ENCODE peak calls at places on chromosomes 4 and X, in six cellular contexts. One of them, this sample, is unnamed.

GRCh38 chrX:118566359-118566758 is 70.7 kb downstream of the DOCK11 start:
- DNase-seq in pancreas: no peak
- DNase-seq in H7: no peak
- DNase-seq in lower leg skin: no peak
- DNase-seq in hepatocyte: no peak
- DNase-seq in small intestine: no peak
- DNase-seq in this sample: no peak

GRCh38 chr4:27009539-27009938 is 148.9 kb downstream of the STIM2 start:
- DNase-seq in pancreas: no peak
- DNase-seq in H7: no peak
- DNase-seq in lower leg skin: no peak
- DNase-seq in hepatocyte: no peak
- DNase-seq in small intestine: no peak
- DNase-seq in this sample: no peak

GRCh38 chr4:110458494-110459266 is 17.3 kb upstream of the ENPEP start:
- DNase-seq in pancreas: no peak
- DNase-seq in H7: no peak
- DNase-seq in lower leg skin: no peak
- DNase-seq in hepatocyte: no peak
- DNase-seq in small intestine: peak; percentile 54
- DNase-seq in this sample: no peak

GRCh38 chr4:4789462-4789861 is 70.0 kb upstream of the MSX1 start:
- DNase-seq in pancreas: no peak
- DNase-seq in H7: no peak
- DNase-seq in lower leg skin: no peak
- DNase-seq in hepatocyte: no peak
- DNase-seq in small intestine: no peak
- DNase-seq in this sample: no peak

GRCh38 chrX:40570346-40571093 is 10.2 kb upstream of the ATP6AP2 start:
- DNase-seq in pancreas: no peak
- DNase-seq in H7: peak; percentile 28
- DNase-seq in lower leg skin: no peak
- DNase-seq in hepatocyte: no peak
- DNase-seq in small intestine: no peak
- DNase-seq in this sample: peak; percentile 75

GRCh38 chr4:145936142-145937020 is 2.2 kb downstream of the ZNF827 start:
- DNase-seq in pancreas: peak; percentile 77
- DNase-seq in H7: peak; percentile 93
- DNase-seq in lower leg skin: peak; percentile 39
- DNase-seq in hepatocyte: peak; percentile 90
- DNase-seq in small intestine: peak; percentile 74
- DNase-seq in this sample: peak; percentile 88

GRCh38 chr4:33340168-33340567 is 2620.0 kb downstream of the PCDH7 start:
- DNase-seq in pancreas: no peak
- DNase-seq in H7: no peak
- DNase-seq in lower leg skin: no peak
- DNase-seq in hepatocyte: no peak
- DNase-seq in small intestine: no peak
- DNase-seq in this sample: no peak

GRCh38 chrX:135484636-135485289 is 35.7 kb upstream of the INTS6L start:
- DNase-seq in pancreas: no peak
- DNase-seq in H7: peak; percentile 6
- DNase-seq in lower leg skin: no peak
- DNase-seq in hepatocyte: peak; percentile 45
- DNase-seq in small intestine: peak; percentile 26
- DNase-seq in this sample: no peak

GRCh38 chrX:104913348-104913747 is 307.1 kb downstream of the TEX13A start:
- DNase-seq in pancreas: no peak
- DNase-seq in H7: peak; percentile 41
- DNase-seq in lower leg skin: no peak
- DNase-seq in hepatocyte: peak; percentile 26
- DNase-seq in small intestine: peak; percentile 5
- DNase-seq in this sample: peak; percentile 36

GRCh38 chr4:150381671-150382427 is 200.1 kb upstream of the MAB21L2 start:
- DNase-seq in pancreas: no peak
- DNase-seq in H7: no peak
- DNase-seq in lower leg skin: no peak
- DNase-seq in hepatocyte: no peak
- DNase-seq in small intestine: no peak
- DNase-seq in this sample: no peak

GRCh38 chr4:34619531-34620109 is 1624.7 kb downstream of the ARAP2 start:
- DNase-seq in pancreas: no peak
- DNase-seq in H7: no peak
- DNase-seq in lower leg skin: no peak
- DNase-seq in hepatocyte: peak; percentile 5
- DNase-seq in small intestine: no peak
- DNase-seq in this sample: no peak

GRCh38 chr4:175702703-175703102 is 109.4 kb downstream of the GPM6A start:
- DNase-seq in pancreas: no peak
- DNase-seq in H7: no peak
- DNase-seq in lower leg skin: no peak
- DNase-seq in hepatocyte: no peak
- DNase-seq in small intestine: no peak
- DNase-seq in this sample: no peak

GRCh38 chrX:66676990-66677389 is 38.1 kb upstream of the EDA2R start:
- DNase-seq in pancreas: no peak
- DNase-seq in H7: no peak
- DNase-seq in lower leg skin: no peak
- DNase-seq in hepatocyte: no peak
- DNase-seq in small intestine: no peak
- DNase-seq in this sample: no peak
- H3K4me3 ChIP-seq in pancreas: no peak overlapping the region
- H3K4me3 ChIP-seq in H7: no peak overlapping the region
- H3K4me3 ChIP-seq in lower leg skin: no peak overlapping the region
- H3K4me3 ChIP-seq in hepatocyte: no peak overlapping the region
- H3K4me3 ChIP-seq in small intestine: no peak overlapping the region
- H3K4me3 ChIP-seq in this sample: no peak overlapping the region

GRCh38 chr4:48985602-48985975 is 486 bp upstream of the CWH43 start:
- DNase-seq in pancreas: no peak
- DNase-seq in H7: no peak
- DNase-seq in lower leg skin: no peak
- DNase-seq in hepatocyte: no peak
- DNase-seq in small intestine: no peak
- DNase-seq in this sample: no peak
- H3K4me3 ChIP-seq in pancreas: no peak overlapping the region
- H3K4me3 ChIP-seq in H7: peak overlapping the region; percentile 30
- H3K4me3 ChIP-seq in lower leg skin: no peak overlapping the region
- H3K4me3 ChIP-seq in hepatocyte: no peak overlapping the region
- H3K4me3 ChIP-seq in small intestine: peak overlapping the region; percentile 12
- H3K4me3 ChIP-seq in this sample: no peak overlapping the region

GRCh38 chrX:154016366-154017076 is 3.2 kb downstream of the IRAK1 start:
- DNase-seq in pancreas: no peak
- DNase-seq in H7: peak; percentile 36
- DNase-seq in lower leg skin: no peak
- DNase-seq in hepatocyte: no peak
- DNase-seq in small intestine: peak; percentile 65
- DNase-seq in this sample: no peak

GRCh38 chrX:154019633-154020499 is at the start of gene IRAK1:
- DNase-seq in pancreas: peak; percentile 85
- DNase-seq in H7: peak; percentile 89
- DNase-seq in lower leg skin: no peak
- DNase-seq in hepatocyte: peak; percentile 77
- DNase-seq in small intestine: peak; percentile 60
- DNase-seq in this sample: peak; percentile 70

GRCh38 chrX:154018518-154019060 is 1.1 kb downstream of the IRAK1 start:
- DNase-seq in pancreas: peak; percentile 38
- DNase-seq in H7: peak; percentile 46
- DNase-seq in lower leg skin: no peak
- DNase-seq in hepatocyte: no peak
- DNase-seq in small intestine: no peak
- DNase-seq in this sample: no peak

GRCh38 chrX:154019061-154019621 is 561 bp downstream of the IRAK1 start:
- DNase-seq in pancreas: peak; percentile 62
- DNase-seq in H7: no peak
- DNase-seq in lower leg skin: no peak
- DNase-seq in hepatocyte: no peak
- DNase-seq in small intestine: no peak
- DNase-seq in this sample: no peak

GRCh38 chrX:154017766-154018517 is 1.8 kb downstream of the IRAK1 start:
- DNase-seq in pancreas: no peak
- DNase-seq in H7: peak; percentile 43
- DNase-seq in lower leg skin: no peak
- DNase-seq in hepatocyte: no peak
- DNase-seq in small intestine: no peak
- DNase-seq in this sample: no peak
- H3K4me3 ChIP-seq in pancreas: no peak overlapping the region
- H3K4me3 ChIP-seq in H7: no peak overlapping the region
- H3K4me3 ChIP-seq in lower leg skin: no peak overlapping the region
- H3K4me3 ChIP-seq in hepatocyte: no peak overlapping the region
- H3K4me3 ChIP-seq in small intestine: peak overlapping the region; percentile 66
- H3K4me3 ChIP-seq in this sample: no peak overlapping the region

GRCh38 chrX:13697440-13697839 is 8.5 kb downstream of the RAB9A start:
- DNase-seq in pancreas: no peak
- DNase-seq in H7: no peak
- DNase-seq in lower leg skin: no peak
- DNase-seq in hepatocyte: no peak
- DNase-seq in small intestine: no peak
- DNase-seq in this sample: no peak
- H3K4me3 ChIP-seq in pancreas: no peak overlapping the region
- H3K4me3 ChIP-seq in H7: no peak overlapping the region
- H3K4me3 ChIP-seq in lower leg skin: no peak overlapping the region
- H3K4me3 ChIP-seq in hepatocyte: no peak overlapping the region
- H3K4me3 ChIP-seq in small intestine: no peak overlapping the region
- H3K4me3 ChIP-seq in this sample: no peak overlapping the region

GRCh38 chrX:2325076-2325784 is 175.5 kb downstream of the DHRSX start:
- DNase-seq in pancreas: peak; percentile 69
- DNase-seq in H7: no peak
- DNase-seq in lower leg skin: no peak
- DNase-seq in hepatocyte: no peak
- DNase-seq in small intestine: peak; percentile 38
- DNase-seq in this sample: peak; percentile 70
- H3K4me3 ChIP-seq in pancreas: no peak overlapping the region
- H3K4me3 ChIP-seq in H7: peak overlapping the region; percentile 16
- H3K4me3 ChIP-seq in lower leg skin: no peak overlapping the region
- H3K4me3 ChIP-seq in hepatocyte: no peak overlapping the region
- H3K4me3 ChIP-seq in small intestine: peak overlapping the region; percentile 50
- H3K4me3 ChIP-seq in this sample: no peak overlapping the region

GRCh38 chrX:2767631-2768455 is 16.0 kb downstream of the XG start:
- DNase-seq in pancreas: no peak
- DNase-seq in H7: peak; percentile 50
- DNase-seq in lower leg skin: peak; percentile 74
- DNase-seq in hepatocyte: peak; percentile 77
- DNase-seq in small intestine: peak; percentile 49
- DNase-seq in this sample: peak; percentile 74

GRCh38 chrX:2764766-2765666 is 13.2 kb downstream of the XG start:
- DNase-seq in pancreas: no peak
- DNase-seq in H7: no peak
- DNase-seq in lower leg skin: no peak
- DNase-seq in hepatocyte: no peak
- DNase-seq in small intestine: peak; percentile 12
- DNase-seq in this sample: no peak

GRCh38 chrX:2769615-2770014 is 17.8 kb downstream of the XG start:
- DNase-seq in pancreas: no peak
- DNase-seq in H7: no peak
- DNase-seq in lower leg skin: no peak
- DNase-seq in hepatocyte: no peak
- DNase-seq in small intestine: no peak
- DNase-seq in this sample: no peak

GRCh38 chrX:2761246-2761645 is 9.4 kb downstream of the XG start:
- DNase-seq in pancreas: no peak
- DNase-seq in H7: no peak
- DNase-seq in lower leg skin: no peak
- DNase-seq in hepatocyte: no peak
- DNase-seq in small intestine: no peak
- DNase-seq in this sample: no peak

DNA sequence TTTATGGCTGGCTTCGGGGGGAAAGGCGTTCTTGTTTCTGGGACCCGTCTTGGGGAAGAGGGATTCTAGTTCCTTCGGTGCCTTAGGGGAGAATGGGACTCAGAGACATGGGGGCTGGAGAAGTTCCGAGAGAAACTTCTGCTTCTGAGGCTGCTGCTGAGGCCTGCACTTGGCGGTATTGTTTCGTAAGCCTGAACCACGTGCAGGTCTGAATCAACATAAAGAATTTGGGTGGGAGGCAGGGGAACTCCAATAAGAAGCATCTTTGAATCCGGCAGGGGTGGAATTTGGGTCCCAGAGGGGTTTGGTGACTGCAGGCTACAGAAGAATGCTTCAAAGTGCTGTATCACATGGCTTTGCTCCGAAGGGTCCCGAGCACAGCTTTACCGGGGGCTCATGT is 15.1 kb downstream of the XG start:
- DNase-seq in pancreas: no peak
- DNase-seq in H7: no peak
- DNase-seq in lower leg skin: no peak
- DNase-seq in hepatocyte: no peak
- DNase-seq in small intestine: no peak
- DNase-seq in this sample: no peak
- H3K4me3 ChIP-seq in pancreas: no peak overlapping the region
- H3K4me3 ChIP-seq in H7: no peak overlapping the region
- H3K4me3 ChIP-seq in lower leg skin: no peak overlapping the region
- H3K4me3 ChIP-seq in hepatocyte: no peak overlapping the region
- H3K4me3 ChIP-seq in small intestine: no peak overlapping the region
- H3K4me3 ChIP-seq in this sample: no peak overlapping the region

DNA sequence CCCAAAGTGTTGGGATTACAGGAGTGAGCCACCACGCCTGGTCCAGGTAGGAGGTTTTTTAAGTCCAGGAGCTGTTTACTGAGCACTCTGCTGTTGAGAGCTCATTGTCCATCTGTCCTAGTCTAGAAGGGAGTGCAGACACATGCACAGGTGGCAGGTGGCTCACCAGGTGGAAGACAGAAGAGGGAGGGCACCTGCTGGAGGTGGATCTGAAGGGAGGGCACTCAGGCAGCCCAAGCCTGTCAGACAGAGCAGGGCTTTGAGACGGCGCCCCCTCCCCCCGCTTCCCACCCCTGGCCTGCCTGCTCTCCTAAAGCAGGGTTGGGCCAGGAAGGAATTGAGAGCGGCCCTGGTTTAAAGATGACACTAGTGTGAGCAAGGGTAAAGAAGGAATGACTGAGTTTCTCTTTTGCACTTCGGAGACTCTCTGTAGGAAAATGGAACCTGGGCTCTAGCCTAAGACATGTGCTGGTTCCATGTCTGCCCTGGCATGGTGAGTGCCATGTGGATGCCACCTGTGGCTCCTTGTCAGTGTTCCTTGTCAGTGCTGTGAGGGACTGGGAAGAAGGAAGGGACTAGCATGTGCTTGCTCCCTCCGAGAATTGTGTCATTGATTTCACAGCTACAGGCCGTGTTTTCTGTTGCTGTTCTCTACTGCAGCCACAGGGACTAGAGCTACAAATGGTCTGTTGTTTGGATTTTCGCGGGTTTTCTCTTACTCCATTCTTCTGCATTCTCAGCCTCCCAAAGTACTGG is 108.6 kb downstream of the TNIP2 start:
- DNase-seq in pancreas: no peak
- DNase-seq in H7: no peak
- DNase-seq in lower leg skin: no peak
- DNase-seq in hepatocyte: no peak
- DNase-seq in small intestine: peak; percentile 18
- DNase-seq in this sample: no peak
- H3K4me3 ChIP-seq in pancreas: no peak overlapping the region
- H3K4me3 ChIP-seq in H7: no peak overlapping the region
- H3K4me3 ChIP-seq in lower leg skin: no peak overlapping the region
- H3K4me3 ChIP-seq in hepatocyte: no peak overlapping the region
- H3K4me3 ChIP-seq in small intestine: no peak overlapping the region
- H3K4me3 ChIP-seq in this sample: no peak overlapping the region

This sample was measured in endodermal cell.